ENCODE peak calls at places on chromosome 5, in seven cellular contexts. Y is astrocyte of the cerebellum; I is stimulated activated CD8-positive, alpha-beta memory T cell treated with anti-CD3 and anti-CD28 coated beads, Interleukin-2, amount 100 ng/mL, for 1 hour; K is NCI-H1436; Q is CD8-positive, alpha-beta T cell; F is hippocampal formation; J is NCI-H2107. T is an unnamed sample.

GRCh38 chr5:137708796-137709559 is 26.9 kb downstream of the KLHL3 start:
- DNase-seq in Q (no peak), F (no peak), Y (no peak), K (no peak), I (no peak), J (no peak), T (no peak)

GRCh38 chr5:69493235-69493925 is 790 bp downstream of the OCLN start:
- DNase-seq in F (no peak), Y (no peak), Q (no peak), I (no peak), K (peak), J (no peak), T (no peak)

GRCh38 chr5:137071941-137072340 is 427.2 kb downstream of the SPOCK1 start:
- DNase-seq in Q (no peak), J (no peak), I (no peak), Y (no peak), K (no peak), F (no peak), T (no peak)

GRCh38 chr5:584846-585245 is 27.3 kb upstream of the CEP72 start:
- DNase-seq in K (no peak), J (no peak), F (no peak), I (no peak), Q (no peak), Y (no peak), T (no peak)

GRCh38 chr5:124692324-124692723 is 54.1 kb downstream of the ZNF608 start:
- DNase-seq in I (no peak), K (no peak), J (no peak), Y (peak), Q (no peak), F (no peak), T (no peak)

GRCh38 chr5:172973931-172974330 is 9.6 kb upstream of the ATP6V0E1 start:
- DNase-seq in F (no peak), Y (no peak), I (no peak), J (no peak), K (no peak), Q (no peak), T (no peak)

GRCh38 chr5:128290152-128290858 is 206.7 kb downstream of the SLC12A2 start:
- DNase-seq in I (no peak), J (no peak), Y (peak), K (no peak), Q (no peak), F (no peak), T (no peak)

GRCh38 chr5:155833282-155833681 is 493.7 kb upstream of the SGCD start:
- DNase-seq in Y (no peak), Q (no peak), J (no peak), F (no peak), I (no peak), K (no peak), T (no peak)

GRCh38 chr5:61625682-61626620 is 293.9 kb downstream of the ZSWIM6 start:
- DNase-seq in J (no peak), I (no peak), K (no peak), F (peak), Y (no peak), Q (peak), T (peak)

GRCh38 chr5:44862808-44863207 is 54.1 kb downstream of the MRPS30 start:
- DNase-seq in F (no peak), K (peak), Y (peak), J (no peak), Q (no peak), I (no peak), T (no peak)

GRCh38 chr5:90813392-90813791 is 254.8 kb downstream of the ADGRV1 start:
- DNase-seq in Y (no peak), Q (no peak), K (no peak), J (no peak), I (no peak), F (no peak), T (no peak)

GRCh38 chr5:142016576-142016975 is 3.7 kb upstream of the GNPDA1 start:
- DNase-seq in J (no peak), I (no peak), K (no peak), F (no peak), Y (no peak), Q (no peak), T (no peak)

GRCh38 chr5:176675676-176676360 is 28.5 kb downstream of the TSPAN17 start:
- DNase-seq in Q (no peak), Y (no peak), F (no peak), J (no peak), I (no peak), K (no peak), T (no peak)

GRCh38 chr5:133735346-133735745 is 123.0 kb upstream of the FSTL4 start:
- DNase-seq in K (no peak), I (no peak), J (no peak), Q (no peak), Y (no peak), F (no peak), T (no peak)

GRCh38 chr5:1190915-1191314 is 10.5 kb upstream of the SLC6A19 start:
- DNase-seq in K (no peak), I (no peak), F (no peak), Y (no peak), Q (no peak), J (no peak), T (peak)

GRCh38 chr5:110757118-110757729 is 18.4 kb downstream of the SLC25A46 start:
- DNase-seq in J (no peak), F (no peak), K (peak), Q (no peak), I (no peak), Y (peak), T (no peak)

GRCh38 chr5:15013654-15014463 is 142.3 kb upstream of the ANKH start:
- DNase-seq in K (peak), Q (no peak), Y (peak), I (no peak), J (peak), F (no peak), T (peak)

GRCh38 chr5:93078082-93079038 is 502.7 kb downstream of the NR2F1-AS1 start:
- DNase-seq in Q (no peak), F (peak), K (no peak), Y (peak), I (no peak), J (no peak), T (no peak)

GRCh38 chr5:57174128-57174849 is 430 bp downstream of the GPBP1 start:
- DNase-seq in Q (no peak), I (no peak), J (no peak), F (peak), K (no peak), Y (no peak), T (no peak)

GRCh38 chr5:103744159-103744558 is 181.6 kb upstream of the NUDT12 start:
- DNase-seq in J (no peak), F (no peak), Y (peak), I (no peak), K (no peak), Q (no peak), T (no peak)

GRCh38 chr5:175715627-175716522 is 58.0 kb downstream of the HRH2 start:
- DNase-seq in F (no peak), K (no peak), I (no peak), Y (no peak), Q (no peak), J (no peak), T (no peak)

GRCh38 chr5:75050415-75050814 is 1.9 kb downstream of the GCNT4 start:
- DNase-seq in Q (peak), K (no peak), I (no peak), J (no peak), F (no peak), Y (no peak), T (no peak)

GRCh38 chr5:72425995-72426394 is 81.2 kb downstream of the ZNF366 start:
- DNase-seq in J (no peak), F (no peak), K (no peak), Y (no peak), Q (no peak), I (no peak), T (no peak)

GRCh38 chr5:179805070-179805528 is 1.6 kb downstream of the MGAT4B start:
- DNase-seq in Y (no peak), J (no peak), F (no peak), I (no peak), Q (no peak), K (no peak), T (no peak)

GRCh38 chr5:95959051-95959963 is 2.3 kb downstream of the ELL2 start:
- DNase-seq in J (no peak), I (no peak), K (no peak), Q (no peak), Y (no peak), F (peak), T (no peak)

GRCh38 chr5:140145818-140146522 is 20.2 kb downstream of the IGIP start:
- DNase-seq in Y (no peak), F (peak), I (peak), Q (peak), J (no peak), K (no peak), T (no peak)

GRCh38 chr5:179558912-179559279 is 8.5 kb downstream of the RUFY1 start:
- DNase-seq in J (peak), Q (no peak), K (peak), I (no peak), Y (no peak), F (no peak), T (no peak)

GRCh38 chr5:4563400-4563799 is 576.7 kb upstream of the ADAMTS16 start:
- DNase-seq in Y (peak), I (no peak), F (no peak), Q (no peak), K (no peak), J (peak), T (no peak)

GRCh38 chr5:159463590-159464321 is 133.5 kb upstream of the IL12B start:
- DNase-seq in F (no peak), J (no peak), Y (no peak), K (no peak), I (no peak), Q (no peak), T (no peak)

GRCh38 chr5:158487677-158488076 is 612.0 kb downstream of the EBF1 start:
- DNase-seq in J (no peak), Y (no peak), Q (no peak), K (no peak), F (no peak), I (no peak), T (no peak)

GRCh38 chr5:124972703-124973102 is 226.3 kb upstream of the ZNF608 start:
- DNase-seq in J (no peak), Y (no peak), F (no peak), K (no peak), Q (no peak), I (no peak), T (no peak)